ENCODE peak calls at places on chromosomes 4 and X, in six cellular contexts. P is AG09309, O is GM12864, B is choroid plexus epithelial cell, X is cardiac fibroblast, S is epithelial cell of proximal tubule. T is an unnamed sample.

GRCh38 chr4:169619518-169619957 is 840 bp upstream of the CLCN3 start:
- DNase-seq in P (no peak), O (no peak), B (peak), X (peak), S (no peak), T (no peak)

GRCh38 chrX:50066318-50066937 is 134.4 kb downstream of the AKAP4 start:
- DNase-seq in P (no peak), O (no peak), B (no peak), X (no peak), S (no peak), T (no peak)

GRCh38 chr4:243407-243806 is 61.9 kb downstream of the ZNF732 start:
- DNase-seq in P (no peak), O (no peak), B (no peak), X (no peak), S (no peak), T (no peak)

GRCh38 chrX:129718701-129719100 is 20.1 kb upstream of the XPNPEP2 start:
- DNase-seq in P (no peak), O (no peak), B (no peak), X (no peak), S (no peak), T (no peak)

GRCh38 chr4:3010998-3011397 is 47.6 kb downstream of the GRK4 start:
- DNase-seq in P (peak), O (no peak), B (peak), X (peak), S (no peak), T (peak)

GRCh38 chr4:24778427-24779225 is 16.7 kb upstream of the SOD3 start:
- DNase-seq in P (peak), O (no peak), B (peak), X (peak), S (no peak), T (peak)

GRCh38 chrX:53882331-53882730 is 161.9 kb downstream of the PHF8 start:
- DNase-seq in P (peak), O (no peak), B (peak), X (peak), S (peak), T (no peak)

GRCh38 chrX:116436358-116436816 is at the start of gene SLC6A14:
- DNase-seq in P (no peak), O (no peak), B (no peak), X (no peak), S (no peak), T (no peak)

GRCh38 chrX:40152706-40153334 is 55.1 kb upstream of the BCOR start:
- DNase-seq in P (no peak), O (no peak), B (no peak), X (no peak), S (no peak), T (no peak)

GRCh38 chrX:54067741-54068140 is 23.5 kb upstream of the PHF8 start:
- DNase-seq in P (no peak), O (no peak), B (no peak), X (no peak), S (no peak), T (no peak)

GRCh38 chrX:151754042-151754419 is 19.5 kb downstream of the CNGA2 start:
- DNase-seq in P (peak), O (no peak), B (peak), X (peak), S (peak), T (no peak)

GRCh38 chr4:19005211-19005610 is 983.7 kb upstream of the LCORL start:
- DNase-seq in P (no peak), O (no peak), B (peak), X (peak), S (no peak), T (no peak)

GRCh38 chr4:86451560-86452322 is 91.9 kb upstream of the MAPK10 start:
- DNase-seq in P (no peak), O (no peak), B (peak), X (peak), S (no peak), T (no peak)

GRCh38 chrX:40625294-40625693 is 2.1 kb downstream of the MPC1L start:
- DNase-seq in P (no peak), O (no peak), B (no peak), X (no peak), S (no peak), T (no peak)

DNA sequence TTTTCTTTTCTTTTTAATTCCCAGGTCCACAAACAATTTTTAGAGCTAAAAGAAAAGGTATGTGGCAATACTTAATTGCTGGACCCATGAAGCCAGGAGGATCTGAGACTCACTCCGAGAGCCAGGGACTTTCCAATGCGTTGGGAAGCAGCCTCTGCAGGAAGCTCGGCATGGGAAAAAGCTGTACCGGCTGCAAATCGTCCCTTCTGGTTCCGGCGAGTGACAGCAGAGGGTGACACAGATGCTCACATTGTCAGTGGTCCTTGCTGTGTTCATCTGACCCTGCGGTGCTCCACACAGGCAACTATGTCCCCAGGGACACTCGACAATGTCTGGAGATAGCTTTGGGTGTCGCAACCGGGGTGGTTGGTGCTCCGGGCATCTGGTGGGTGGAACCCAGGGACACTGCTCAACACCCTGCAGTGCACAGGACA is 164.0 kb downstream of the PRKX start:
- DNase-seq in P (no peak), O (no peak), B (peak), X (peak), S (no peak), T (no peak)
- H3K4me3 ChIP-seq in P (peak), O (no peak), B (peak), X (no peak), S (peak), T (peak)

GRCh38 chrX:63686878-63687714 is 97.9 kb downstream of the ARHGEF9 start:
- DNase-seq in P (peak), O (peak), B (peak), X (peak), S (peak), T (peak)
- TF ChIP-seq CTCF in P (peak), O (peak), B (peak), X (peak), S (peak), T (peak)

GRCh38 chrX:136780241-136780640 is 491 bp downstream of the ARHGEF6 start:
- DNase-seq in P (no peak), O (no peak), B (no peak), X (no peak), S (no peak), T (no peak)
- H3K4me3 ChIP-seq in P (no peak), O (peak), B (no peak), X (peak), S (no peak), T (peak)

DNA sequence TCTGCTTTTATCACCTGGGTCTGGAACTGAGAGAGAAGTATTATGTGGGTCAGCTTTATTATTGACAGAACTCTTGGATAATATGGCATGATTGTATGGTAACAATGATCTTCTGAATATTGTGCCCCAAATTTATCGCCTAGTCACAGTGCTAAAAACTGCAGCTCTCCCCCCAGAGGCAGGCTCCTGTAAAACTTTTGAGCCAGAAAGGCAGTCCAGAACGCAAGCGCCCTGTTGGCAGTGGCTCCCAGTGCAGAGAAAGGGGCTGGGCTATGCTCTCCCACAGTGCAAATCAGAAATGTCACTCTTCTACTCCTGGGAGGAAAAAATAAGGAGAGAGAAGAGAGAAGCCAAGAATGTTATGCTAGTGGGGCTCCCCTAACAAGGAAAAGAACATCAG is 50.5 kb downstream of the HELT start:
- DNase-seq in P (no peak), O (no peak), B (no peak), X (no peak), S (no peak), T (no peak)
- TF ChIP-seq CTCF in P (no peak), O (no peak), B (no peak), X (no peak), S (no peak), T (no peak)

GRCh38 chrX:47561653-47562151 is 697 bp downstream of the ARAF start:
- DNase-seq in P (no peak), O (no peak), B (no peak), X (no peak), S (no peak), T (no peak)

GRCh38 chrX:47560831-47561652 is at the start of gene ARAF:
- DNase-seq in P (peak), O (peak), B (peak), X (peak), S (peak), T (peak)

GRCh38 chrX:47560179-47560830 is 700 bp upstream of the ARAF start:
- DNase-seq in P (no peak), O (no peak), B (no peak), X (no peak), S (no peak), T (no peak)

GRCh38 chrX:47558436-47558835 is 2.6 kb upstream of the ARAF start:
- DNase-seq in P (no peak), O (no peak), B (no peak), X (no peak), S (no peak), T (no peak)

GRCh38 chrX:47556045-47556623 is 4.9 kb upstream of the ARAF start:
- DNase-seq in P (peak), O (peak), B (peak), X (peak), S (peak), T (peak)
- H3K4me3 ChIP-seq in P (peak), O (peak), B (peak), X (peak), S (peak), T (peak)

DNA sequence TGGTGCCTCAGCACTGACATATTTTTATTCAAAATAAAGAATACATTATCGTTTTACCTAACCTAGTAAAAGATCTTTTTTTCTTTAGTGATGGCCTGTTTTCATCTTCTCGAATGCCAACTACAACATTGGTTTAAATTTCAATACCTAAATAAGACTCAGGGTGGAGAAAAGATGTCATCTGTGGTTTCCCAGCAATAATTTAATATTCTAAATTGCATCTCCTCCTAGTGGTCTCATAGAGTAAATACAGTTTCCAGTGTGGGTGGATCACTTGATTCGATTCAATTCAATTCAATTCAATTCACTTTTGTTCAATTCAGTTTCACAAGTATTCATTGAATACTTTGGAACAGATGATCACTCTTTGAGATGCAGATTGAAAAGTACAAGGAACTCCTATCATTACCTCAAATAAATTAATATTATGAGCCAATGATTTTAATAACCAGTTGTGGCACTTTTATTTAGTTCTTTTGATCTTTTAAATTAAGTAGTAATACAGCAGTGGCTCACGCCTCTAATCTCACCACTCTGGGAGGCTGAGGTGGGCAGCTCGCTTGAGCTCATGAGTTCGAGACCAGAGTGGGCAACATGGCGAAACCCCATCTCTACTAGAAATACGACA is 427.2 kb downstream of the FAT4 start:
- DNase-seq in P (no peak), O (no peak), B (peak), X (peak), S (no peak), T (no peak)
- TF ChIP-seq CTCF in P (peak), O (peak), B (peak), X (peak), S (peak), T (peak)

T was measured in HFF-Myc.